ENCODE peak calls at places on chromosomes 1 and 21, in seven cellular contexts. One of them, this sample, is unnamed.

GRCh38 chr1:30106125-30106524 is 617.3 kb downstream of the MATN1 start:
- DNase-seq in DMS153: no peak
- DNase-seq in CD8-positive, alpha-beta memory T cell: no peak
- DNase-seq in HEK293T: peak; percentile 78
- DNase-seq in WTC11: peak; percentile 84
- DNase-seq in psoas muscle: no peak
- DNase-seq in iPS DF 19.7: peak; percentile 30
- DNase-seq in this sample: peak; percentile 73

GRCh38 chr1:97192872-97193572 is 471.4 kb downstream of the PTBP2 start:
- DNase-seq in psoas muscle: no peak
- DNase-seq in HEK293T: no peak
- DNase-seq in DMS153: no peak
- DNase-seq in WTC11: no peak
- DNase-seq in CD8-positive, alpha-beta memory T cell: no peak
- DNase-seq in iPS DF 19.7: no peak
- DNase-seq in this sample: peak; percentile 95

GRCh38 chr1:112636597-112637256 is 17.1 kb downstream of the CAPZA1 start:
- DNase-seq in psoas muscle: no peak
- DNase-seq in DMS153: no peak
- DNase-seq in CD8-positive, alpha-beta memory T cell: no peak
- DNase-seq in iPS DF 19.7: no peak
- DNase-seq in WTC11: no peak
- DNase-seq in HEK293T: no peak
- DNase-seq in this sample: no peak

GRCh38 chr1:117161887-117162286 is 40.3 kb upstream of the TRIM45 start:
- DNase-seq in CD8-positive, alpha-beta memory T cell: no peak
- DNase-seq in WTC11: no peak
- DNase-seq in iPS DF 19.7: no peak
- DNase-seq in DMS153: no peak
- DNase-seq in psoas muscle: no peak
- DNase-seq in HEK293T: no peak
- DNase-seq in this sample: no peak

GRCh38 chr1:22689505-22689904 is 21.1 kb upstream of the EPHB2 start:
- DNase-seq in WTC11: no peak
- DNase-seq in DMS153: peak; percentile 71
- DNase-seq in CD8-positive, alpha-beta memory T cell: no peak
- DNase-seq in psoas muscle: no peak
- DNase-seq in iPS DF 19.7: no peak
- DNase-seq in HEK293T: no peak
- DNase-seq in this sample: peak; percentile 79

GRCh38 chr1:155210304-155210703 is 1.8 kb downstream of the MTX1 start:
- DNase-seq in iPS DF 19.7: no peak
- DNase-seq in WTC11: no peak
- DNase-seq in HEK293T: no peak
- DNase-seq in CD8-positive, alpha-beta memory T cell: no peak
- DNase-seq in DMS153: no peak
- DNase-seq in psoas muscle: no peak
- DNase-seq in this sample: no peak

GRCh38 chr1:29800522-29800956 is 564.2 kb downstream of the PTPRU start:
- DNase-seq in WTC11: no peak
- DNase-seq in iPS DF 19.7: no peak
- DNase-seq in DMS153: no peak
- DNase-seq in HEK293T: no peak
- DNase-seq in psoas muscle: no peak
- DNase-seq in CD8-positive, alpha-beta memory T cell: no peak
- DNase-seq in this sample: no peak

GRCh38 chr1:44292641-44293040 is 62.4 kb downstream of the ERI3 start:
- DNase-seq in WTC11: no peak
- DNase-seq in CD8-positive, alpha-beta memory T cell: no peak
- DNase-seq in DMS153: no peak
- DNase-seq in psoas muscle: no peak
- DNase-seq in iPS DF 19.7: no peak
- DNase-seq in HEK293T: no peak
- DNase-seq in this sample: no peak

GRCh38 chr1:65002508-65003315 is 36.4 kb upstream of the JAK1 start:
- DNase-seq in HEK293T: peak; percentile 85
- DNase-seq in DMS153: no peak
- DNase-seq in WTC11: peak; percentile 75
- DNase-seq in CD8-positive, alpha-beta memory T cell: peak; percentile 75
- DNase-seq in iPS DF 19.7: no peak
- DNase-seq in psoas muscle: peak; percentile 91
- DNase-seq in this sample: peak; percentile 90

GRCh38 chr1:145985502-145986439 is 10.6 kb downstream of the TXNIP start:
- DNase-seq in CD8-positive, alpha-beta memory T cell: no peak
- DNase-seq in HEK293T: no peak
- DNase-seq in WTC11: no peak
- DNase-seq in DMS153: peak; percentile 82
- DNase-seq in iPS DF 19.7: no peak
- DNase-seq in psoas muscle: peak; percentile 78
- DNase-seq in this sample: peak; percentile 60

GRCh38 chr1:213474054-213474453 is 423.0 kb downstream of the RPS6KC1 start:
- DNase-seq in HEK293T: no peak
- DNase-seq in DMS153: no peak
- DNase-seq in WTC11: no peak
- DNase-seq in iPS DF 19.7: no peak
- DNase-seq in CD8-positive, alpha-beta memory T cell: no peak
- DNase-seq in psoas muscle: peak; percentile 21
- DNase-seq in this sample: peak; percentile 48

GRCh38 chr1:235397733-235398132 is 30.5 kb downstream of the TBCE start:
- DNase-seq in WTC11: no peak
- DNase-seq in CD8-positive, alpha-beta memory T cell: no peak
- DNase-seq in psoas muscle: no peak
- DNase-seq in HEK293T: no peak
- DNase-seq in iPS DF 19.7: no peak
- DNase-seq in DMS153: no peak
- DNase-seq in this sample: peak; percentile 60

GRCh38 chr21:42840411-42841155 is 38.8 kb downstream of the WDR4 start:
- DNase-seq in DMS153: no peak
- DNase-seq in psoas muscle: no peak
- DNase-seq in CD8-positive, alpha-beta memory T cell: no peak
- DNase-seq in HEK293T: no peak
- DNase-seq in iPS DF 19.7: no peak
- DNase-seq in WTC11: no peak
- DNase-seq in this sample: no peak

GRCh38 chr1:66445492-66446181 is 88.3 kb upstream of the SGIP1 start:
- DNase-seq in WTC11: no peak
- DNase-seq in HEK293T: no peak
- DNase-seq in iPS DF 19.7: no peak
- DNase-seq in DMS153: no peak
- DNase-seq in psoas muscle: no peak
- DNase-seq in CD8-positive, alpha-beta memory T cell: peak; percentile 41
- DNase-seq in this sample: no peak

GRCh38 chr1:10424034-10424433 is 6.2 kb upstream of the CENPS start:
- DNase-seq in DMS153: no peak
- DNase-seq in WTC11: no peak
- DNase-seq in HEK293T: no peak
- DNase-seq in psoas muscle: peak; percentile 58
- DNase-seq in iPS DF 19.7: no peak
- DNase-seq in CD8-positive, alpha-beta memory T cell: no peak
- DNase-seq in this sample: no peak

GRCh38 chr1:184632415-184633175 is 122.1 kb downstream of the EDEM3 start:
- DNase-seq in HEK293T: no peak
- DNase-seq in CD8-positive, alpha-beta memory T cell: no peak
- DNase-seq in WTC11: no peak
- DNase-seq in psoas muscle: peak; percentile 55
- DNase-seq in iPS DF 19.7: no peak
- DNase-seq in DMS153: no peak
- DNase-seq in this sample: no peak

GRCh38 chr1:98086796-98087195 is 166.0 kb upstream of the DPYD start:
- DNase-seq in WTC11: no peak
- DNase-seq in iPS DF 19.7: peak; percentile 67
- DNase-seq in psoas muscle: no peak
- DNase-seq in CD8-positive, alpha-beta memory T cell: no peak
- DNase-seq in HEK293T: no peak
- DNase-seq in DMS153: no peak
- DNase-seq in this sample: peak; percentile 94

GRCh38 chr1:24900985-24901781 is 28.9 kb downstream of the RUNX3 start:
- DNase-seq in DMS153: no peak
- DNase-seq in CD8-positive, alpha-beta memory T cell: no peak
- DNase-seq in iPS DF 19.7: no peak
- DNase-seq in psoas muscle: no peak
- DNase-seq in HEK293T: no peak
- DNase-seq in WTC11: no peak
- DNase-seq in this sample: no peak

GRCh38 chr1:26828352-26829093 is 2.0 kb downstream of the ZDHHC18 start:
- DNase-seq in HEK293T: no peak
- DNase-seq in WTC11: no peak
- DNase-seq in DMS153: no peak
- DNase-seq in psoas muscle: no peak
- DNase-seq in CD8-positive, alpha-beta memory T cell: peak; percentile 21
- DNase-seq in iPS DF 19.7: no peak
- DNase-seq in this sample: no peak

GRCh38 chr1:224730950-224731349 is 114.8 kb downstream of the CNIH3 start:
- DNase-seq in DMS153: no peak
- DNase-seq in WTC11: no peak
- DNase-seq in psoas muscle: no peak
- DNase-seq in HEK293T: no peak
- DNase-seq in iPS DF 19.7: no peak
- DNase-seq in CD8-positive, alpha-beta memory T cell: no peak
- DNase-seq in this sample: no peak

GRCh38 chr21:45431781-45432572 is 27.0 kb downstream of the COL18A1 start:
- DNase-seq in CD8-positive, alpha-beta memory T cell: no peak
- DNase-seq in iPS DF 19.7: no peak
- DNase-seq in HEK293T: no peak
- DNase-seq in psoas muscle: no peak
- DNase-seq in DMS153: no peak
- DNase-seq in WTC11: no peak
- DNase-seq in this sample: no peak

GRCh38 chr1:223245411-223245810 is 102.4 kb upstream of the TLR5 start:
- DNase-seq in iPS DF 19.7: no peak
- DNase-seq in HEK293T: no peak
- DNase-seq in CD8-positive, alpha-beta memory T cell: no peak
- DNase-seq in WTC11: no peak
- DNase-seq in psoas muscle: no peak
- DNase-seq in DMS153: no peak
- DNase-seq in this sample: no peak

GRCh38 chr1:100358210-100358609 is 5.9 kb downstream of the CDC14A start:
- DNase-seq in WTC11: no peak
- DNase-seq in psoas muscle: no peak
- DNase-seq in DMS153: no peak
- DNase-seq in HEK293T: peak; percentile 30
- DNase-seq in CD8-positive, alpha-beta memory T cell: no peak
- DNase-seq in iPS DF 19.7: no peak
- DNase-seq in this sample: no peak

This sample was measured in Daoy.